ENCODE peak calls at places on chromosome 12, in seven cellular contexts. L is WERI-Rb-1, M is thyroid gland, X is GM23338, R is stomach, Z is ovary, O is upper lobe of right lung. E is an unnamed sample.

GRCh38 chr12:100557357-100557756 is 16.1 kb upstream of the GAS2L3 start:
- DNase-seq in R (no peak), M (no peak), X (no peak), Z (no peak), O (no peak), L (no peak), E (no peak)

GRCh38 chr12:26783791-26784379 is 49.1 kb downstream of the ITPR2 start:
- DNase-seq in X (no peak), O (no peak), R (no peak), M (no peak), L (no peak), Z (no peak), E (no peak)

GRCh38 chr12:28369483-28369882 is 179.2 kb downstream of the CCDC91 start:
- DNase-seq in O (no peak), R (no peak), X (no peak), L (no peak), M (no peak), Z (no peak), E (no peak)

GRCh38 chr12:52245962-52246577 is 13.0 kb downstream of the KRT7 start:
- DNase-seq in O (no peak), M (no peak), R (no peak), L (no peak), Z (no peak), X (no peak), E (no peak)

GRCh38 chr12:113289361-113289760 is 45.5 kb downstream of the SLC8B1 start:
- DNase-seq in Z (no peak), O (no peak), X (no peak), M (no peak), L (no peak), R (no peak), E (no peak)

GRCh38 chr12:49108958-49109404 is 1.7 kb downstream of the LMBR1L start:
- DNase-seq in Z (peak; percentile 78), O (peak; percentile 73), R (no peak), L (peak; percentile 53), X (no peak), M (peak; percentile 61), E (peak; percentile 39)

GRCh38 chr12:130161261-130162231 is 718 bp upstream of the FZD10 start:
- DNase-seq in Z (peak; percentile 47), L (peak; percentile 58), X (peak; percentile 80), O (peak; percentile 63), R (no peak), M (peak; percentile 33), E (no peak)

GRCh38 chr12:115155665-115156645 is 472.0 kb upstream of the TBX3 start:
- DNase-seq in Z (no peak), M (no peak), L (no peak), O (no peak), X (peak; percentile 45), R (no peak), E (no peak)

GRCh38 chr12:113030875-113031525 is 25.5 kb upstream of the DTX1 start:
- DNase-seq in L (peak; percentile 68), Z (peak; percentile 15), O (no peak), R (no peak), M (peak; percentile 24), X (peak; percentile 89), E (no peak)

GRCh38 chr12:99154264-99154982 is 493.1 kb upstream of the GARIN6 start:
- DNase-seq in L (no peak), R (no peak), O (no peak), X (peak; percentile 40), M (peak; percentile 57), Z (peak; percentile 17), E (no peak)

GRCh38 chr12:101931498-101932326 is 54.3 kb downstream of the DRAM1 start:
- DNase-seq in O (no peak), X (no peak), R (no peak), L (no peak), M (no peak), Z (no peak), E (no peak)

GRCh38 chr12:19194963-19195362 is 65.4 kb downstream of the PLEKHA5 start:
- DNase-seq in Z (no peak), M (no peak), R (no peak), O (no peak), X (no peak), L (no peak), E (no peak)

GRCh38 chr12:114812858-114813761 is 129.1 kb upstream of the TBX3 start:
- DNase-seq in O (no peak), M (peak; percentile 59), L (no peak), Z (peak; percentile 43), R (no peak), X (peak; percentile 31), E (no peak)

GRCh38 chr12:24069532-24070395 is 120.3 kb upstream of the SOX5 start:
- DNase-seq in O (no peak), X (peak; percentile 44), M (no peak), L (peak; percentile 65), R (no peak), Z (no peak), E (no peak)

GRCh38 chr12:3557791-3558190 is 66.8 kb downstream of the PRMT8 start:
- DNase-seq in O (no peak), L (no peak), X (no peak), M (no peak), Z (no peak), R (no peak), E (no peak)

GRCh38 chr12:57737467-57738141 is 938 bp downstream of the AGAP2 start:
- DNase-seq in O (no peak), R (no peak), L (peak; percentile 37), X (peak; percentile 58), Z (no peak), M (no peak), E (no peak)

GRCh38 chr12:47837190-47838171 is 17.8 kb upstream of the HDAC7 start:
- DNase-seq in Z (peak; percentile 78), M (peak; percentile 71), O (peak; percentile 78), R (peak; percentile 79), L (peak; percentile 59), X (peak; percentile 91), E (peak; percentile 68)

DNA sequence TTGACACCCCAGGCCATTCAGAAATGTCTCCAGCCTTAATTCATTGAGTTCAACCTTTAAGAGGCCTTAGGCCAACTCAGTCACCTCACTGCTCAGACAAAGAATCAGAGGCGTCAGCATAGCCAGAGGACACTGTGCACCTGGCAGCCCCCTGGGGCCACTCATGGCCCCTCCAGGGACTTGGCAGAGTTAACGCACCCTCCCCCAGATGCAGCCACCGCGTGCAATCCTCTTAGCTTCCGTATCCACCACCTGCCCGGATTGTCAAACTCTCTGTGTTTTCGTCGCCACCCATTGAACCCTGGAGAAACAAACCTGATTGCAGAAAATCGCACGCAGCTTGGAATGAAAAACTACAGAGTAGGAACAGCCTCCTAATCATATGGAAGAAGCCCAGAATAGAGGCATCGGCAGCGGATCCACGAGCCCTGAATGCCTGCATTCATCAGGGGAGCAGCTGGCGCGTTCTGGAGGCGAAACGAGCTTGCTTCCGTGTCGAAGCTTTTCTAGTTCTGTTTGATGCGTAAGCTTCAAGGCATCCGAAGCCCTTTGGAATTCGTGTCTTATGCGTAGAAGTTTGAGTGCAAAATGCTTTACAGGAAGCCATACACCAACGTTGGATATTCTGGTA is 22.4 kb downstream of the BRI3BP start:
- DNase-seq in L (peak; percentile 41), X (no peak), M (no peak), R (no peak), Z (no peak), O (no peak), E (no peak)
- H3K36me3 ChIP-seq in L (peaks cover 63% of the 10 kb centered on the region), X (peaks cover 5% of the 10 kb centered on the region), M (no peaks in the 10 kb centered on the region), R (peaks cover 42% of the 10 kb centered on the region), Z (no peaks in the 10 kb centered on the region), O (no peaks in the 10 kb centered on the region), E (peaks cover 8% of the 10 kb centered on the region)

DNA sequence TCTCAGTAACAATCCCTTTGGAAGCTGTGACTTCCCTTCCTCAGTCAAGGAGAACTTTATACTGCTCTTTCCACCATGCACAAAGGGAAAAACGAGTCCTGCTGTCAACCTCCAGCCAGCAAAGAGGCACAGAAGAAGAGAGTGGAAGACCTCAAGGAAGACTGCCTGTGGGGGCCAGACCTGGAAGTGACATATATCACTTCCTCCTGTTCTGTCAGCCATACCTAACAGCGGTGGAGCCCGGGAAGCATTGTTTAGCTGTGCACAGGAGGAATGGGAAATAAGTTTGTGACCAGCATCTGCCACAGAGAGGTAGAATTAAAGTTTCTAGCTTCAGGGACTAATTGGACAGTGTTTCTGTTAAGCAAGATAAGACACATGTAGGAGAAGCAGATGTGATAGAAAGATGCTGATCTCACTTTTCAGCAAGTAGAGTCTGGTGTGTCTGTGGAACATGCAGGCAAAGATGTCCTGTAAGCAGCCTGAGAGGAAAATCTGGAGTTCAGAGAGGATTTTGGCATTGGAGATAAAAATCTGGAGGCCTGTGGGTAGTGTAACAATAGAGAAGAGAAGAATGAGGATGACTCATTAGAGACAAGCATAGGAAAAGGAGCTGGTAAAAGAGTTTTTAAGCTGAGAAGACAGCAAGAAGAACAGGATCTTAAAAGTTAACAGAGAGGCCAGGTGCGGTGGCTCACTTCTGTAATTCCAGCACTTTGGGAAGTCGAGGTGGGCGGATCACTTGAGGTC is 141.6 kb upstream of the CPSF6 start:
- DNase-seq in M (no peak), O (no peak), X (no peak), Z (no peak), R (no peak), L (no peak), E (no peak)
- TF ChIP-seq CTCF in M (no peak), O (no peak), X (no peak), Z (no peak), R (no peak), L (no peak), E (no peak)

GRCh38 chr12:95518976-95519375 is 32.3 kb downstream of the USP44 start:
- DNase-seq in M (no peak), R (no peak), L (no peak), Z (no peak), O (no peak), X (no peak), E (no peak)

GRCh38 chr12:95516757-95517156 is 34.5 kb downstream of the USP44 start:
- DNase-seq in L (no peak), Z (no peak), R (no peak), M (no peak), X (no peak), O (no peak), E (no peak)

GRCh38 chr12:95520825-95521224 is 30.5 kb downstream of the USP44 start:
- DNase-seq in M (no peak), Z (no peak), R (no peak), O (no peak), L (no peak), X (no peak), E (no peak)

DNA sequence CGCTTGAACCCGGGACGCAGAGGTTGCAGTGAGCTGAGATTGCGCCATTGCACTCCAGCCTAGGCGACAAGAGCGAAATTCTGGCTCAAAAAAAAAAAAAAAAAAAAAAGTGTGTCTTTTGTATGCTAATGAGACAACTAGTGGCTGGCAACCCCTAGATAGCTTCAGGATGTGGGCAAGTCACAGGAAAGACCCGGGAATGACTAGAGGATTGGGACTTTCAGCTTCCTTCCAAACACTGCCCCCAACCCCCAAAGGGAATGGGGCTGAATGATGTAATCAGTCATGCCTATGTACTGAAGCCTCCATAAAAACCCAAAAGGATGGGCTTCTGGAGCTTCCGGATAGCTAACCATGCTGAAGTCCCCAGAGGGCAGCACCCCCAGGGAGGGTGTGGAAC is 28.6 kb downstream of the USP44 start:
- DNase-seq in M (no peak), Z (no peak), X (peak; percentile 42), O (no peak), R (no peak), L (no peak), E (no peak)
- H3K36me3 ChIP-seq in M (no peaks in the 10 kb centered on the region), Z (no peaks in the 10 kb centered on the region), X (peaks cover 63% of the 10 kb centered on the region), O (peaks cover 13% of the 10 kb centered on the region), R (peaks cover 17% of the 10 kb centered on the region), L (no peaks in the 10 kb centered on the region), E (no peaks in the 10 kb centered on the region)

DNA sequence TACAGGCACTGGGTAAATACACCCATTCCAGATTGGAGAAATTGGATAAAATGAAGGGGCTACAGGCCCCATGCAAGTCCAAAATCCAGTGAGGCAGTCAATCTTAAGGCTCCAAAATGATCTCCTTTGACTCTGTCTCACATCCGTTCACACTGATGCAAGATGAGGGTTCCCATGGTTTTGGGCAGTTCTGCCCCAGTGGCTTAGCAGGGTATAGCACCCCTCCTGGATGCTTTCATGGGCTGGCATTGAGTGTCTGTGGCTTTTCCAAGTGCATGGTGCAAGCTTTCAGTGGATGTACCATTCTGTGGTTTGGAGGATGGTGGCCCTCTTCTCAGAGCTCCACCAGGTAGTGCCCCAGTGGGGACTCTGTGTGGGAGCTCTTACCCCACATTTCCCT is 427.2 kb downstream of the TRHDE start:
- DNase-seq in R (no peak), Z (no peak), L (no peak), X (no peak), O (no peak), M (no peak), E (no peak)
- TF ChIP-seq CTCF in R (no peak), Z (no peak), L (peak; percentile 7), X (no peak), O (no peak), M (no peak), E (no peak)

E was measured in heart right ventricle.